ENCODE peak calls at places on chromosomes 1 and 21, in four cellular contexts. M, T, F and B are unnamed samples. For H3K9me3, the result is how much of the 10 kb centered on the place peaks cover.

GRCh38 chr1:166164995-166165660 is 1.7 kb downstream of the FAM78B start:
- DNase-seq in M (peak), T (peak), F (no peak), B (peak)

GRCh38 chr1:52670599-52670998 is 27.5 kb downstream of the COA7 start:
- DNase-seq in M (no peak), T (no peak), F (no peak), B (no peak)

GRCh38 chr21:39444406-39445145 is 1.0 kb downstream of the LCA5L start:
- DNase-seq in M (no peak), T (no peak), F (no peak), B (peak)

GRCh38 chr1:117590273-117590925 is 15.4 kb upstream of the TENT5C start:
- DNase-seq in M (no peak), T (no peak), F (no peak), B (no peak)

GRCh38 chr1:234840843-234841242 is 230.9 kb upstream of the IRF2BP2 start:
- DNase-seq in M (no peak), T (no peak), F (no peak), B (peak)

GRCh38 chr1:95027046-95027445 is 45.7 kb downstream of the ALG14 start:
- DNase-seq in M (no peak), T (no peak), F (no peak), B (no peak)

GRCh38 chr1:111654839-111655238 is 35.2 kb downstream of the RAP1A start:
- DNase-seq in M (no peak), T (no peak), F (no peak), B (no peak)

GRCh38 chr1:176227579-176227978 is 20.5 kb upstream of the COP1 start:
- DNase-seq in M (no peak), T (no peak), F (no peak), B (no peak)

GRCh38 chr21:42521384-42521783 is 7.7 kb downstream of the SLC37A1 start:
- DNase-seq in M (no peak), T (no peak), F (no peak), B (no peak)

GRCh38 chr21:42518216-42518615 is 4.6 kb downstream of the SLC37A1 start:
- DNase-seq in M (no peak), T (no peak), F (no peak), B (peak)

GRCh38 chr21:42520628-42521253 is 7.1 kb downstream of the SLC37A1 start:
- DNase-seq in M (no peak), T (no peak), F (no peak), B (no peak)

GRCh38 chr21:42515708-42516502 is 2.3 kb downstream of the SLC37A1 start:
- DNase-seq in M (no peak), T (no peak), F (no peak), B (no peak)

GRCh38 chr21:42518626-42519025 is 5.0 kb downstream of the SLC37A1 start:
- DNase-seq in M (no peak), T (no peak), F (no peak), B (no peak)
- H3K9me3 ChIP-seq in M (under half), T (under half), F (under half), B (under half)

DNA sequence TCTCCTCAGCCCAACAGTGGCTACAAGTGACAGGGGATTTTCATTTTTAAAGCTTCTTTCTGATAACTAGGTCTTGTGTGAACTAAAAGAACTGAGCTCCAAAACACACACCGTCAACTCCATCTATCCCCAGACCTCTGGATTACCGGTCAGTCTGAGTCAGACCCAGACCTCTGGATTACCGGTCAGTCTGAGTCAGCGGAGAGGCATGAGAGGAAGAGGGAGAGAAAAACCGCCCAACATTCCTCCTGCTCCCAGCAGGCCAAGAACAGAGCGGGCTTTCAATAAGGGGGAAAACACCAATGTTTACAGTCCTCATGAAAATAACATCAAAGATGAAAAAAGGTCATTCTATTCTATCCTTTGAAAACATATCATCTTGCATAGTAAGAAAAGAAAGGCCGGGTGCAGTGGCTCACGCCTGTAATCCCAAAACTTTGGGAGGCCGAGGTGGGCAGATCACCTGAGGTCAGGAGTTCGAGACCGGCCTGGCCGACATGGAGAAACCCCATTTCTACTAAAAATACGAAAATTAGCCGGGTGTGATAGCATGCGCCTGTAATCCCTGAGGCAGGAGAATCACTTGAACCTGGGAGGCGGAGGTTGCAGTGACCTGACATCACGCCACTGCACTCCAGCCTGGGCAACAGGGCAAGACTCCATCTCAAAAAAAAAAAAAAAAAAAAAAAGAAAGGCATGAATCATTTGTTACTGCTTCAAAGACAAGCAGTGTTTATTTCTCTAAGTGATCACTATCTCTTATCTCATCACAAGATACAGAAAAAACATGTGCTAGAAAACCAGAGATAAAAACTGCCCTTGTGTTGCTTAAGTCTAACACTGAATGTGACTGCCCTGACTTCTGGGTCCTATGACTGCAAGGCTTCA is 3.4 kb downstream of the PTTG1IP start:
- DNase-seq in M (no peak), T (peak), F (peak), B (peak)
- H3K4me3 ChIP-seq in M (peak), T (no peak), F (peak), B (peak)

GRCh38 chr21:30102881-30103280 is 63.7 kb downstream of the CLDN17 start:
- DNase-seq in M (no peak), T (no peak), F (no peak), B (no peak)

GRCh38 chr21:30097791-30098190 is 68.8 kb downstream of the CLDN17 start:
- DNase-seq in M (no peak), T (no peak), F (no peak), B (no peak)

GRCh38 chr21:30104246-30104645 is 62.4 kb downstream of the CLDN17 start:
- DNase-seq in M (no peak), T (no peak), F (no peak), B (no peak)

DNA sequence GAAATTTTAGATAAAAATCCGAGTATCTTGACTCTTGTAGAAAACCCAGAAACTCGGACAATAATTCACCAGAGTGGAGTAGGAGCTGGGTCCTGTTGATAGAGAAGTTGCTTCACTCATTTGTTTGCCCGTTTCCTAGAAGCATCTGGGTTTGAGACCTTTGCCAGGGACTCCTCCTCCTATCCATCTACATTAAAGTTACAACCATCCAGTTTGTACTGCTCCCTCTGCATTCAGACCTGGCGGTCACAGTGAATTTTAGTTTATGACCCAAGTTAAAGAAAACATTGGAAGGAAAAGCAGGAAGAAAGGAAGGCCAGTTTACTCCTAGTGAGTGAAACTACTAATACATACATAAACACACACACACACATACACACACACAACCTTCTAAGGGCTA is 64.6 kb downstream of the CLDN17 start:
- DNase-seq in M (no peak), T (no peak), F (no peak), B (no peak)
- H3K9me3 ChIP-seq in M (under half), T (under half), F (under half), B (under half)

DNA sequence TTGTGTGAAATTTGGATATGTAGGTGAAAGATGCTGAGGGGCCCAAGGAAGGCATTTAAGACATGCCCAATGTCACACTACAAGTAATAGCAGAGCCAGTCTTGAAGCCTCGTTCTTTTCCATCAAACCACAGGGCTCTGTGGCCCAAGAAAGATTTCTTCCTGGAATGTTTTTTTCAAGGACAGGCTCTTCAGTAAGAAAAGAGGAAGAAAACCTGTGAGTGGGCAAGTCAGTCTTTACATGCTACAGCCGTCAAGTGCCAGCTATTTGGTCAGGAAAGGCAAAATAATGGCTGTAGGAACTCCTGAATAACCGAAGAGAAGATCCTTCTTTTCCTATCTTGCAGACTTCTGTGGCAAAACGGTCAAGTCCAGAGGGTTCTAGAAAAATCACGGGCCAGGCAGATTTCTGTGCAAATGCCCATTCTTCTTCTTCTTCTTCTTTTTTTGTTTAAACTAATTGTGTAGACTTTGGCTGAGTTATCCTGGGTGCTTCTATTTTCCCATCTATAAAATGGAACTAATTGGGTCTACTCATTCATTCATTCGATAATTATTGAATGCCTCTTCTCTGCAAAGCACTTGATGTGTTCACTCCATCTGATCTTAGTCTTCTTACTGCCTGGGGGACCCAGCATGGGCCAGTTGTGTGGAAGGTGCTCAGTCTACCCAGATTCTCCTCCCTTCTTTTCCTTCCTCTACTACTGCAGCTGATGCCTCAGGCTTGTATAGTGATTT is 1.9 kb upstream of the ID3 start:
- DNase-seq in M (no peak), T (no peak), F (no peak), B (no peak)
- H3K4me3 ChIP-seq in M (peak), T (no peak), F (peak), B (no peak)

GRCh38 chr21:40936151-40936550 is 89.2 kb upstream of the DSCAM start:
- DNase-seq in M (peak), T (no peak), F (no peak), B (peak)

GRCh38 chr21:40938078-40938477 is 91.1 kb upstream of the DSCAM start:
- DNase-seq in M (no peak), T (no peak), F (no peak), B (no peak)

GRCh38 chr21:40936771-40937261 is 89.9 kb upstream of the DSCAM start:
- DNase-seq in M (no peak), T (no peak), F (no peak), B (no peak)
- H3K9me3 ChIP-seq in M (under half), T (under half), F (under half), B (under half)